ENCODE peak calls at places on chromosomes 2 and 18, in four cellular contexts. U, Q, M and E are unnamed samples.

GRCh38 chr2:20065885-20066602 is 14.6 kb upstream of the LAPTM4A start:
- DNase-seq in U (peak), Q (no peak), M (peak), E (no peak)

GRCh38 chr2:188042412-188042811 is 249.3 kb upstream of the GULP1 start:
- DNase-seq in U (no peak), Q (no peak), M (peak), E (no peak)

GRCh38 chr2:177806025-177806424 is 266.6 kb downstream of the PDE11A start:
- DNase-seq in U (no peak), Q (no peak), M (no peak), E (no peak)

GRCh38 chr2:209276000-209276399 is 147.8 kb upstream of the MAP2 start:
- DNase-seq in U (no peak), Q (no peak), M (no peak), E (no peak)

GRCh38 chr18:36579311-36579710 is 249.5 kb downstream of the TPGS2 start:
- DNase-seq in U (no peak), Q (peak), M (no peak), E (no peak)

GRCh38 chr2:33291278-33292013 is 185.0 kb upstream of the RASGRP3 start:
- DNase-seq in U (no peak), Q (peak), M (peak), E (no peak)

GRCh38 chr2:241237949-241238371 is 49.5 kb downstream of the ANO7 start:
- DNase-seq in U (no peak), Q (no peak), M (no peak), E (no peak)

GRCh38 chr2:134385195-134385594 is 131.3 kb downstream of the MGAT5 start:
- DNase-seq in U (no peak), Q (no peak), M (no peak), E (no peak)

GRCh38 chr18:60018801-60019462 is 119.1 kb downstream of the PMAIP1 start:
- DNase-seq in U (no peak), Q (no peak), M (peak), E (no peak)

GRCh38 chr2:12928197-12928596 is 211.5 kb downstream of the TRIB2 start:
- DNase-seq in U (no peak), Q (no peak), M (peak), E (no peak)

GRCh38 chr18:46711444-46711863 is 45.4 kb downstream of the ST8SIA5 start:
- DNase-seq in U (no peak), Q (no peak), M (no peak), E (no peak)

GRCh38 chr18:13550446-13551304 is 175.7 kb downstream of the FAM210A start:
- DNase-seq in U (no peak), Q (no peak), M (no peak), E (no peak)

GRCh38 chr2:129929321-129930290 is 49.9 kb upstream of the RAB6C start:
- DNase-seq in U (no peak), Q (peak), M (peak), E (no peak)

GRCh38 chr2:235611756-235612155 is 117.9 kb downstream of the AGAP1 start:
- DNase-seq in U (no peak), Q (no peak), M (no peak), E (no peak)

GRCh38 chr2:196592331-196592911 is 47.1 kb upstream of the CCDC150 start:
- DNase-seq in U (peak), Q (no peak), M (peak), E (no peak)

GRCh38 chr2:236627846-236628245 is 58.2 kb downstream of the ACKR3 start:
- DNase-seq in U (no peak), Q (no peak), M (no peak), E (no peak)

GRCh38 chr2:144914622-144915230 is 394.8 kb upstream of the ZEB2 start:
- DNase-seq in U (no peak), Q (no peak), M (no peak), E (no peak)

GRCh38 chr2:70124983-70125480 is 37.8 kb downstream of the PCBP1 start:
- DNase-seq in U (peak), Q (peak), M (peak), E (no peak)

GRCh38 chr2:53312721-53313120 is 454.9 kb upstream of the CHAC2 start:
- DNase-seq in U (peak), Q (no peak), M (peak), E (no peak)

GRCh38 chr2:53312181-53312580 is 455.4 kb upstream of the CHAC2 start:
- DNase-seq in U (no peak), Q (no peak), M (no peak), E (no peak)

GRCh38 chr2:53314718-53315117 is 452.9 kb upstream of the CHAC2 start:
- DNase-seq in U (no peak), Q (no peak), M (no peak), E (no peak)

GRCh38 chr2:53317863-53318262 is 449.7 kb upstream of the CHAC2 start:
- DNase-seq in U (no peak), Q (no peak), M (no peak), E (no peak)

GRCh38 chr2:53315170-53315569 is 452.4 kb upstream of the CHAC2 start:
- DNase-seq in U (no peak), Q (no peak), M (peak), E (no peak)
- TF ChIP-seq CTCF in U (no peak), Q (no peak), M (no peak), E (no peak)

GRCh38 chr18:45107425-45107824 is 426.7 kb downstream of the SETBP1 start:
- DNase-seq in U (no peak), Q (no peak), M (peak), E (no peak)

GRCh38 chr18:45106331-45106774 is 425.7 kb downstream of the SETBP1 start:
- DNase-seq in U (no peak), Q (no peak), M (peak), E (no peak)

GRCh38 chr18:45103319-45104070 is 422.8 kb downstream of the SETBP1 start:
- DNase-seq in U (no peak), Q (no peak), M (no peak), E (no peak)

GRCh38 chr18:45104071-45104440 is 423.4 kb downstream of the SETBP1 start:
- DNase-seq in U (no peak), Q (no peak), M (no peak), E (no peak)

DNA sequence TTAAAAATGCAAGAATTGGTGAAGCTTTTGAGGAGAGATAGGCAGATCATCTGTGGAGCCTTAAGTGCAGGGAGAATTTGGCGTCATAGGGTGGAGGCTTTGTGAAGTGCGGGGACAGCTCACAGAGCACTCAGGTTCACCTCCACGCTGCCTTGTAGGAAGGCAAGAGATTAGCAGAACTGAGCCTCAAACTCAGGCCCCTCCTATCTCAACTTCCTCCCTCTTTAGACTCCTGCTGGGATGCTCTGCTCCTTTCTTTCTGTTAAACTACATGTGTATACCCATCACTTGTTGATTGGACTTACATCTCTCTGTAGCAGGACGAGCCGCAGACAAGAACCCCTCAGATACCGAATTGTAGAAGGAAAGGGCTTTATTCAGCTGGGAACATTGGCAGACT is 422.2 kb downstream of the SETBP1 start:
- DNase-seq in U (no peak), Q (no peak), M (no peak), E (no peak)
- TF ChIP-seq CTCF in U (no peak), Q (no peak), M (no peak), E (no peak)

GRCh38 chr18:63078471-63078870 is 241.1 kb downstream of the BCL2 start:
- DNase-seq in U (no peak), Q (no peak), M (no peak), E (no peak)
- TF ChIP-seq CTCF in U (no peak), Q (no peak), M (no peak), E (no peak)

GRCh38 chr2:98356729-98357128 is 10.5 kb downstream of the CNGA3 start:
- DNase-seq in U (no peak), Q (no peak), M (no peak), E (no peak)

GRCh38 chr2:98357856-98358255 is 11.6 kb downstream of the CNGA3 start:
- DNase-seq in U (no peak), Q (peak), M (no peak), E (no peak)

GRCh38 chr2:98355881-98356280 is 9.6 kb downstream of the CNGA3 start:
- DNase-seq in U (no peak), Q (peak), M (no peak), E (no peak)

DNA sequence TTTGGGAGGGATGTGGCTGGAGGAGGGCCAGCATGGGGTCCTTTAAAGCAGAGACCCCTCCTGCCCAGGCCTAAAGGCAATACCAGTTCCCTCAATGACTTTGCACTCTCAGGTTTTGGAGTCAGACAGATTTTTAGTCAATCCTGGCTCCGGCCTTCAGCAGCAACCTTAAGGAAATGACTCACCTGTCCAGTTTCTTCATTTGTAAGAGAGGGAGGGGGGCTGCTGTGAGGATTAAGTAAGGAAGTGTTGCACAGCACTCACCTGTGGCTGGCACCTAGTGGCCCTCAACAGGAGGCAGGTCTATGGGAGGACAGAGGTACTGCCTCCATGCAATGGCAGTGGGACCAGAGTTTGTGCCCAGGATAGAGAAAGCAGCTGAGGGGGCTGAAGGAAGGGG is 13.7 kb downstream of the CNGA3 start:
- DNase-seq in U (no peak), Q (peak), M (peak), E (no peak)
- TF ChIP-seq CTCF in U (no peak), Q (no peak), M (no peak), E (no peak)

DNA sequence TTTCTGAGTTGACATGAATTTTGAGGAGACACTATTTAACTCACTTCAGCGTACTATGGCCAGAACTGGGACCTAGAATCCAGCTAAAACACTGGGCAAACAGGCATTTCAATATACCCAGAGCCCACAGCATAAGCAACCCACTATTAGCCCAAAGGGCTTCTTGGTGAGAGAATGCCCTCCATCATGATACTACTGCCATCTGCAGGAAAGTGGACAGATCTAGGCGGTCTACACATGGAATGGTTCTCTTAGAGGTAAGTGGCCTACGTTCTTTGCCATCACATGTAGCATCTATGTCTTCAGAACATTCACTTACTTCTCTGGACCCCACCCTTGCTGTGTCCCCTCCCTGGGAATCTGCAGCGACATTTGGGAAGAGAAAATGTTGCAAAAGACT is 181.3 kb upstream of the LINC00305 start:
- DNase-seq in U (no peak), Q (no peak), M (no peak), E (no peak)
- TF ChIP-seq CTCF in U (no peak), Q (no peak), M (no peak), E (peak)